ENCODE peak calls at places on chromosomes 7 and 10, in six cellular contexts. A, U, C, O, H and B are unnamed samples.

GRCh38 chr7:128459394-128459878 is 3.8 kb downstream of the HILPDA start:
- DNase-seq in O (peak), U (peak), H (peak), C (peak), A (peak), B (peak)

GRCh38 chr10:95445837-95446347 is 115.3 kb downstream of the SORBS1 start:
- DNase-seq in O (peak), U (peak), A (peak), H (peak), C (peak), B (peak)

GRCh38 chr10:3133948-3134347 is 38.6 kb downstream of the PITRM1 start:
- DNase-seq in A (no peak), U (no peak), C (no peak), H (no peak), O (no peak), B (no peak)

GRCh38 chr7:124764071-124764846 is 1.3 kb downstream of the GPR37 start:
- DNase-seq in O (peak), H (peak), A (no peak), U (peak), C (no peak), B (peak)

GRCh38 chr7:70693690-70694356 is 438.1 kb upstream of the GALNT17 start:
- DNase-seq in U (peak), H (peak), O (peak), C (no peak), A (peak), B (no peak)

GRCh38 chr10:73813333-73813732 is 1.9 kb upstream of the NDST2 start:
- DNase-seq in C (no peak), A (no peak), U (no peak), O (no peak), H (no peak), B (no peak)

GRCh38 chr10:100470367-100470766 is 7.6 kb downstream of the WNT8B start:
- DNase-seq in O (no peak), H (no peak), U (no peak), A (peak), C (no peak), B (peak)

GRCh38 chr10:77417806-77418205 is 219.8 kb downstream of the KCNMA1 start:
- DNase-seq in H (no peak), U (no peak), C (no peak), A (no peak), O (no peak), B (no peak)

GRCh38 chr7:142669074-142669654 is 80.1 kb upstream of the PRSS1 start:
- DNase-seq in H (peak), A (peak), U (peak), O (peak), C (no peak), B (peak)

GRCh38 chr10:50510517-50511473 is 113.0 kb downstream of the SGMS1 start:
- DNase-seq in H (no peak), C (no peak), U (no peak), O (no peak), A (no peak), B (no peak)

GRCh38 chr7:99030145-99030856 is 113.6 kb downstream of the SMURF1 start:
- DNase-seq in U (no peak), O (no peak), A (no peak), C (no peak), H (no peak), B (peak)

GRCh38 chr10:48439581-48440041 is 133.1 kb downstream of the MAPK8 start:
- DNase-seq in C (no peak), U (peak), H (peak), A (peak), O (peak), B (no peak)

GRCh38 chr10:110613341-110613995 is 30.7 kb upstream of the RBM20 start:
- DNase-seq in U (no peak), C (no peak), A (no peak), O (no peak), H (peak), B (no peak)

GRCh38 chr7:26091933-26092332 is 60.1 kb upstream of the NFE2L3 start:
- DNase-seq in O (peak), U (no peak), A (peak), H (peak), C (no peak), B (peak)

GRCh38 chr10:381346-381745 is 246.1 kb downstream of the ZMYND11 start:
- DNase-seq in O (no peak), U (no peak), C (no peak), H (no peak), A (no peak), B (no peak)

GRCh38 chr7:105934577-105935185 is 28.4 kb upstream of the CDHR3 start:
- DNase-seq in H (peak), A (peak), U (peak), C (peak), O (peak), B (peak)

GRCh38 chr7:143436539-143436938 is 6.7 kb upstream of the TAS2R60 start:
- DNase-seq in C (no peak), U (no peak), H (no peak), O (no peak), A (no peak), B (no peak)

GRCh38 chr7:104127204-104127603 is 80.6 kb downstream of the ORC5 start:
- DNase-seq in O (no peak), H (no peak), A (no peak), U (no peak), C (no peak), B (no peak)

GRCh38 chr7:6162331-6162620 is 110.1 kb downstream of the CYTH3 start:
- DNase-seq in O (no peak), A (no peak), H (no peak), U (no peak), C (no peak), B (no peak)

GRCh38 chr10:122567056-122567660 is 6.6 kb downstream of the DMBT1 start:
- DNase-seq in A (peak), H (peak), U (no peak), C (peak), O (peak), B (peak)

GRCh38 chr10:51964630-51965029 is 265.2 kb upstream of the CSTF2T start:
- DNase-seq in H (no peak), A (peak), O (no peak), C (no peak), U (no peak), B (peak)

GRCh38 chr7:155340721-155341120 is 43.0 kb downstream of the INSIG1 start:
- DNase-seq in C (no peak), U (no peak), O (no peak), A (no peak), H (no peak), B (no peak)

GRCh38 chr10:110209926-110210662 is 2.7 kb downstream of the MXI1 start:
- DNase-seq in U (peak), A (peak), H (peak), C (no peak), O (peak), B (peak)

GRCh38 chr7:27213150-27213903 is 13.4 kb upstream of the HOXA13 start:
- DNase-seq in U (no peak), A (no peak), H (peak), O (no peak), C (no peak), B (no peak)

DNA sequence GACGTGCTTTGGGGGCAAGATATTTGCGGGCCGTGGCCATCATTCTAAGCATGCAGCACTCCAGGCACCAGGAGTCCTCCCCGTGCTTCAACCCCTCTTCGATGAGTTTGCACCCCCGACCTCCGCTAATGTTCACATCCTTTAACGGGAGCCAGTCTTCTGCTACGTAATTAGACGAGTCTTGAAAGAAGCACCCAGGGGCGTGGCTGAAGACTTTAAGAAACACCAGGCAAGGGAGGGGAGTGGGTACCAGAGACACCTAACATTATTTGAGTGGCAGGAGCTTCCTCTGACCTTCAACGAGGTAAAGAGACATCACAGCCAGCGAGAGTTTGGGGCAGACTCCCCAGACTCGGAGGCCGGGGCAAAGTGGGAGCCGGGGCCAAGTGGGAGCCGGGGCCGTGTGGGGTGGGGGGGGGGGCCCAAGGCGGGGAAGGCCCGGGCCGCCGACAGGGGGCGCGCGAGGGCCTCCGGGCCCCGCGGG is 31.1 kb upstream of the TOMM7 start:
- DNase-seq in U (no peak), H (peak), A (peak), O (peak), C (peak), B (peak)
- H2AFZ ChIP-seq in U (peak), H (peak), A (peak), O (peak), C (peak), B (peak)

GRCh38 chr7:81846398-81846797 is 76.6 kb upstream of the HGF start:
- DNase-seq in O (no peak), U (peak), H (no peak), A (peak), C (no peak), B (no peak)
- TF ChIP-seq EZH2phosphoT487 in O (no peak), U (no peak), H (no peak), A (no peak), C (no peak), B (no peak)

GRCh38 chr10:20006169-20006870 is 190.1 kb downstream of the PLXDC2 start:
- DNase-seq in A (no peak), C (no peak), H (no peak), U (no peak), O (no peak), B (no peak)
- TF ChIP-seq EZH2 in A (no peak), C (no peak), H (no peak), U (no peak), O (no peak), B (no peak)

GRCh38 chr10:97737770-97738265 is 890 bp downstream of the ZFYVE27 start:
- DNase-seq in O (no peak), C (no peak), A (no peak), U (no peak), H (no peak), B (no peak)
- H2AFZ ChIP-seq in O (peak), C (no peak), A (peak), U (peak), H (peak), B (peak)

DNA sequence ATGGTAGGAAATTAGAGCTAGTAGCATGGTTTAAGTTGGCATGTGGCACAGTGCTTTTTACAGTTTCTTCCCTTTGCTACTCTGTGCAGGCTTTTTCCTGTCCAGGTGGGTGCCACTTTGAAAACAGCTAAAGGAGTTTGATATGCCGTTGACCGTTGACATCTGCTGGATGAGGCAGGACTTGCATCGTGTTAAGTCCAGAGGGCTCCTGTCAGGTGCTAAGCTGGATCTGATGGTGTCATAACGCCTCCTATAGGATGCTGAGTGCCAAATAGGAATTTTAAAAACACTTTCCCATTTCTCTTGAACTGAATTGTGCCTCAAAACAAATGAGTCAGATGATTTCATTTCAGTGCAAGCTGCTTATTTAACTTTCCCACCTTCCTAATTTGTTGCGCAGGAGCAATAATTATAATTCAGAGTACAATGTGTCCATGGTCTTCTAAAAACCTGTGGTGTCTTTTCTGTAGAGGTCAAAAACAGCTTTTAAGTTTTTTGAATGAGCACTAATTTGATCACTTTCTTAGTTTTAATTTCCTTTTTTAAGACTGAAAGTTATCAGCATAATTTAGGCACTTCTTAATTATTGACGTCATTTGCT is 178.3 kb downstream of the CDCA7L start:
- DNase-seq in C (peak), H (peak), U (peak), O (peak), A (peak), B (peak)
- TF ChIP-seq EZH2phosphoT487 in C (no peak), H (no peak), U (no peak), O (no peak), A (no peak), B (no peak)

DNA sequence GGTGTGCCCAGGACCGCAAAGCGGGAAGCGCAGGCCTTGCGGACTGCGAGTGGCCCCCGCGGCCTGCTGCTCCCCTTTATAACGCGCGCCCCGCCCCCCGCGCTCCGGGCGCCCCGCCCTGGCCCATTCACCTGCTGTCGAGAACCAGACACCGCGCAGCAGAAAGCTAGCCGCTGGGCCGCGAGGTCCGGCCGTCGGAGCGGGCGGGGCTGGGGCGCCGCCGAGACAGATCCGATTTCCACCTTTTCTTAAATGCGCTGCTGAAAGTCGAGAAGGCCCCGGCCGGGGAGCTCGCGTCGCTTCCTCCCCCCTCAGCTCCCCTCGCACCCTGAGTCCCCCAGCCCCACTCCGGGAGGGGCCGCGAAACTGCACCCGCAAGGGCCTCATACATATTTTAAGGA is 170.3 kb downstream of the NRF1 start:
- DNase-seq in C (no peak), H (peak), U (no peak), O (peak), A (no peak), B (no peak)
- TF ChIP-seq EZH2 in C (no peak), H (no peak), U (peak), O (peak), A (no peak), B (no peak)

GRCh38 chr10:107914450-107915276 is 750.2 kb upstream of the SORCS1 start:
- DNase-seq in O (peak), U (peak), A (peak), C (no peak), H (peak), B (no peak)

GRCh38 chr10:107918171-107918570 is 753.7 kb upstream of the SORCS1 start:
- DNase-seq in O (no peak), H (no peak), C (no peak), U (no peak), A (no peak), B (no peak)

GRCh38 chr10:107913317-107914294 is 749.1 kb upstream of the SORCS1 start:
- DNase-seq in O (peak), C (no peak), H (peak), U (no peak), A (peak), B (no peak)

GRCh38 chr10:107919626-107920235 is 755.2 kb upstream of the SORCS1 start:
- DNase-seq in H (no peak), A (no peak), U (no peak), O (no peak), C (no peak), B (no peak)

GRCh38 chr10:107915277-107915634 is 750.8 kb upstream of the SORCS1 start:
- DNase-seq in A (peak), O (peak), U (peak), H (peak), C (no peak), B (peak)
- H2AFZ ChIP-seq in A (peak), O (peak), U (peak), H (peak), C (no peak), B (peak)

GRCh38 chr10:104303594-104304178 is 34.6 kb downstream of the ITPRIP start:
- DNase-seq in U (no peak), H (no peak), A (no peak), O (no peak), C (no peak), B (no peak)
- TF ChIP-seq EZH2phosphoT487 in U (no peak), H (no peak), A (no peak), O (no peak), C (no peak), B (no peak)

GRCh38 chr10:124446830-124447740 is 2.8 kb downstream of the NKX1-2 start:
- DNase-seq in C (no peak), U (no peak), O (no peak), H (peak), A (no peak), B (no peak)

GRCh38 chr10:124448696-124449169 is 1.1 kb downstream of the NKX1-2 start:
- DNase-seq in U (no peak), C (no peak), O (peak), A (no peak), H (peak), B (no peak)

GRCh38 chr10:124449170-124450009 is 445 bp downstream of the NKX1-2 start:
- DNase-seq in A (peak), C (no peak), O (peak), H (peak), U (no peak), B (peak)

GRCh38 chr10:124450010-124450782 is at the start of gene NKX1-2:
- DNase-seq in O (peak), U (peak), H (peak), A (peak), C (peak), B (no peak)

GRCh38 chr10:124447741-124448466 is 1.9 kb downstream of the NKX1-2 start:
- DNase-seq in A (peak), O (peak), U (peak), C (no peak), H (peak), B (no peak)
- TF ChIP-seq EZH2 in A (peak), O (peak), U (peak), C (no peak), H (peak), B (no peak)

DNA sequence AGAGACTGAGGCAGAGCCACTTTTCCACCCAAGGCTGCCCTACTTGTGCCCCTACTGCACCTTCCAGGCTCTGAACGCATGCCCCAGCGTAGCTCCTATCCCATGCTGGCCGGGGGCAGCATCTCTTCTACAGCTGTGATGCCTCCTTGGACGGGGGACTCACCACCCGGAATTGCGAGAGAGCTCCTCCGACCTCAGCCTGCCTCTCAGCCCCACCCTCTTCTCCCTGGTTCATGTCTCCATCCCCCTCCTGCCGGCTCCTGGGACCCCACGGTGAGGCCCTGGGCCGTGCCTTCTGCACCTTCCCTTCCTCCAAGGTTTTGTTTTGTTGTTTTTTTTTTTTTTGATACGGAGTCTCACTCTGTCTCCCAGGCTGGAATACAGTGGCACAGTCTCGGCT is 112.4 kb downstream of the MICALL2 start:
- DNase-seq in O (no peak), C (no peak), U (no peak), A (no peak), H (no peak), B (no peak)
- H2AFZ ChIP-seq in O (no peak), C (no peak), U (no peak), A (no peak), H (no peak), B (no peak)